ENCODE peak calls at places on chromosomes 5 and 9, in five cellular contexts. D, Q, S, T and X are unnamed samples.

GRCh38 chr9:35728041-35728971 is 3.7 kb downstream of the TLN1 start:
- DNase-seq in S (peak; percentile 65), Q (peak; percentile 92), T (peak; percentile 92), D (peak; percentile 72), X (peak; percentile 60)

GRCh38 chr9:122988919-122989614 is 44.4 kb upstream of the GPR21 start:
- DNase-seq in Q (no peak), S (no peak), T (no peak), D (no peak), X (no peak)

GRCh38 chr5:178304761-178305645 is 72.4 kb upstream of the PHYKPL start:
- DNase-seq in S (peak; percentile 55), D (no peak), T (no peak), Q (no peak), X (no peak)

GRCh38 chr5:75460532-75460931 is 50.9 kb downstream of the CERT1 start:
- DNase-seq in D (no peak), T (no peak), S (no peak), Q (no peak), X (no peak)

GRCh38 chr9:134602547-134603362 is 38.8 kb upstream of the COL5A1 start:
- DNase-seq in T (peak; percentile 89), Q (no peak), D (peak; percentile 48), S (peak; percentile 99), X (no peak)

GRCh38 chr9:130948266-130948665 is 9.2 kb upstream of the FIBCD1 start:
- DNase-seq in S (no peak), D (no peak), T (no peak), Q (no peak), X (no peak)

GRCh38 chr9:70112981-70113380 is 69.3 kb downstream of the MAMDC2 start:
- DNase-seq in S (no peak), Q (no peak), D (no peak), T (no peak), X (no peak)

GRCh38 chr9:2241461-2241874 is 226.3 kb downstream of the SMARCA2 start:
- DNase-seq in Q (peak; percentile 48), D (peak; percentile 50), T (no peak), S (no peak), X (no peak)

GRCh38 chr5:142280066-142281011 is 44.5 kb downstream of the SPRY4 start:
- DNase-seq in D (no peak), S (no peak), Q (peak; percentile 44), T (peak; percentile 84), X (no peak)

GRCh38 chr9:112064871-112065270 is 110.2 kb downstream of the SUSD1 start:
- DNase-seq in D (no peak), T (no peak), S (no peak), Q (no peak), X (no peak)

GRCh38 chr5:139911425-139912120 is 116.0 kb downstream of the PSD2 start:
- DNase-seq in S (no peak), T (peak; percentile 42), D (no peak), Q (no peak), X (no peak)

GRCh38 chr9:110109331-110110110 is 98.4 kb downstream of the C9orf152 start:
- DNase-seq in D (no peak), Q (no peak), S (no peak), T (no peak), X (no peak)

GRCh38 chr9:133528887-133529262 is 4.1 kb upstream of the MYMK start:
- DNase-seq in T (no peak), S (no peak), D (no peak), Q (no peak), X (no peak)

GRCh38 chr5:173315495-173316352 is 12.5 kb downstream of the STC2 start:
- DNase-seq in T (no peak), S (no peak), D (peak; percentile 51), Q (no peak), X (no peak)

GRCh38 chr9:88041447-88041846 is 67.1 kb upstream of the CDK20 start:
- DNase-seq in D (no peak), T (no peak), S (no peak), Q (peak; percentile 11), X (no peak)

GRCh38 chr9:124297553-124297905 is 39.8 kb downstream of the NEK6 start:
- DNase-seq in S (peak; percentile 80), D (peak; percentile 72), T (peak; percentile 91), Q (no peak), X (no peak)

GRCh38 chr5:72018158-72018803 is 89.0 kb upstream of the MAP1B start:
- DNase-seq in D (no peak), S (no peak), T (no peak), Q (peak; percentile 65), X (peak; percentile 31)

GRCh38 chr9:116733010-116733641 is 46.0 kb downstream of the TRIM32 start:
- DNase-seq in D (no peak), T (no peak), Q (no peak), S (no peak), X (no peak)

GRCh38 chr9:35110327-35110758 is 5.3 kb downstream of the ATOSB start:
- DNase-seq in D (no peak), Q (peak; percentile 39), S (no peak), T (no peak), X (no peak)

GRCh38 chr5:3597727-3598082 is 2.1 kb downstream of the IRX1 start:
- DNase-seq in Q (no peak), T (no peak), D (no peak), S (no peak), X (no peak)

GRCh38 chr5:88727705-88728313 is 155.2 kb downstream of the MEF2C start:
- DNase-seq in T (no peak), Q (peak; percentile 14), D (no peak), S (no peak), X (no peak)

GRCh38 chr5:139680368-139681111 is 32.4 kb downstream of the CXXC5 start:
- DNase-seq in D (no peak), Q (no peak), S (no peak), T (no peak), X (no peak)

GRCh38 chr5:115415143-115415491 is 118.7 kb upstream of the CCDC112 start:
- DNase-seq in S (no peak), Q (no peak), T (no peak), D (no peak), X (no peak)

GRCh38 chr9:27362447-27363210 is 65.7 kb upstream of the EQTN start:
- DNase-seq in D (no peak), Q (no peak), S (no peak), T (no peak), X (no peak)

GRCh38 chr9:136206602-136207333 is 1.8 kb upstream of the LHX3 start:
- DNase-seq in S (no peak), D (no peak), T (no peak), Q (peak; percentile 91), X (no peak)

GRCh38 chr9:89372230-89372816 is 54.0 kb downstream of the SECISBP2 start:
- DNase-seq in Q (peak; percentile 36), D (no peak), S (no peak), T (no peak), X (no peak)

GRCh38 chr9:114893221-114893620 is 37.2 kb downstream of the TNFSF8 start:
- DNase-seq in D (no peak), T (no peak), S (no peak), Q (no peak), X (no peak)

GRCh38 chr5:64210866-64211265 is 45.2 kb downstream of the RNF180 start:
- DNase-seq in T (no peak), Q (no peak), S (peak; percentile 59), D (no peak), X (no peak)

GRCh38 chr5:133853972-133854371 is 114.5 kb downstream of the C5orf15 start:
- DNase-seq in S (no peak), Q (no peak), T (no peak), D (no peak), X (no peak)

GRCh38 chr5:172450861-172451695 is 3.2 kb downstream of the SH3PXD2B start:
- DNase-seq in S (no peak), T (no peak), D (no peak), Q (peak; percentile 64), X (no peak)

GRCh38 chr5:51416149-51416548 is 32.9 kb downstream of the ISL1 start:
- DNase-seq in D (no peak), S (no peak), T (no peak), Q (peak; percentile 2), X (no peak)

GRCh38 chr5:127326438-127326837 is 35.8 kb downstream of the MEGF10 start:
- DNase-seq in Q (no peak), T (no peak), S (no peak), D (no peak), X (no peak)
- TF ChIP-seq CTCF in Q (no peak), T (no peak), S (no peak), D (no peak), X (no peak)

GRCh38 chr5:168877132-168877895 is 298.1 kb upstream of the PANK3 start:
- DNase-seq in D (no peak), Q (no peak), S (no peak), T (no peak), X (no peak)

GRCh38 chr5:168875839-168876238 is 296.7 kb upstream of the PANK3 start:
- DNase-seq in Q (no peak), S (no peak), T (no peak), D (no peak), X (no peak)

GRCh38 chr5:168872246-168872645 is 293.1 kb upstream of the PANK3 start:
- DNase-seq in D (no peak), S (no peak), T (no peak), Q (no peak), X (no peak)

GRCh38 chr5:168876419-168876818 is 297.3 kb upstream of the PANK3 start:
- DNase-seq in T (no peak), S (no peak), Q (no peak), D (no peak), X (no peak)

GRCh38 chr5:168874713-168875380 is 295.7 kb upstream of the PANK3 start:
- DNase-seq in T (no peak), S (no peak), Q (peak; percentile 44), D (no peak), X (no peak)
- TF ChIP-seq CTCF in T (peak; percentile 36), S (peak; percentile 26), Q (peak; percentile 21), D (no peak), X (no peak)

DNA sequence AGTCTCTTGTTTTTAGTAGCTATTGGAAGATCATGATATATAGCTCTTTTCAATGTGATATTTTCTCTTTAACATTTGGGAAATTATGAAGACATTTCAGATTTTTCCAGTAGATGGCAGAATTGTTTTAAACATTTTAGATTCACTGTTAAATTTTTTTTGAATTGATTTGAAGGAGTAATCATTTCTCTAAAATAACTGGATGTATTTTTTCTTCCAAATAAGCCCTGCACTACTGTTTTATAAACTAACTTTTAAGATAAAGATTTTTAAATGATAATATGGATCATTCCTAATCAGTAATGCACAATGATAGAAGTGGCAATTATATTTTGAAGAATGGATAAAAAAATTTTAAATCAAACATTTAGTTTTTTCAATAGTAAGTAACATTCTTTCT is 14.2 kb downstream of the NDUFAF2 start:
- DNase-seq in Q (peak; percentile 22), T (no peak), S (no peak), D (no peak), X (no peak)
- TF ChIP-seq CTCF in Q (no peak), T (peak; percentile 54), S (no peak), D (no peak), X (no peak)

GRCh38 chr5:59586811-59587340 is 306.6 kb downstream of the PDE4D start:
- DNase-seq in T (no peak), S (no peak), Q (no peak), D (no peak), X (no peak)

GRCh38 chr5:59582746-59583145 is 310.8 kb downstream of the PDE4D start:
- DNase-seq in Q (no peak), D (no peak), S (no peak), T (no peak), X (no peak)

GRCh38 chr5:59583151-59583809 is 310.2 kb downstream of the PDE4D start:
- DNase-seq in S (no peak), Q (no peak), T (no peak), D (no peak), X (no peak)

GRCh38 chr5:59584858-59585846 is 308.4 kb downstream of the PDE4D start:
- DNase-seq in D (no peak), Q (no peak), T (no peak), S (no peak), X (no peak)

GRCh38 chr5:59583810-59584562 is 309.5 kb downstream of the PDE4D start:
- DNase-seq in Q (no peak), T (no peak), D (no peak), S (no peak), X (no peak)
- TF ChIP-seq CTCF in Q (no peak), T (no peak), D (no peak), S (no peak), X (no peak)